ENCODE peak calls at places on chromosomes 1 and 21, in four cellular contexts. One of them, this sample, is unnamed.

GRCh38 chr1:192512426-192513125 is 63.0 kb upstream of the RGS1 start:
- DNase-seq in HepG2: no peak
- DNase-seq in H1: no peak
- DNase-seq in K562: no peak
- DNase-seq in this sample: no peak

GRCh38 chr1:212457740-212458338 is 25.1 kb downstream of the NENF start:
- DNase-seq in H1: peak; percentile 63
- DNase-seq in K562: peak; percentile 75
- DNase-seq in HepG2: peak; percentile 23
- DNase-seq in this sample: peak; percentile 37

GRCh38 chr1:86542626-86543025 is 4.3 kb upstream of the CLCA4 start:
- DNase-seq in K562: no peak
- DNase-seq in HepG2: no peak
- DNase-seq in H1: no peak
- DNase-seq in this sample: no peak

GRCh38 chr1:245155186-245156040 is 628 bp downstream of the KIF26B start:
- DNase-seq in K562: peak; percentile 46
- DNase-seq in HepG2: no peak
- DNase-seq in H1: no peak
- DNase-seq in this sample: peak; percentile 15

GRCh38 chr1:26855636-26856035 is 7.3 kb upstream of the SFN start:
- DNase-seq in HepG2: no peak
- DNase-seq in K562: no peak
- DNase-seq in H1: no peak
- DNase-seq in this sample: no peak

GRCh38 chr1:40462956-40463590 is 12.8 kb downstream of the ZFP69B start:
- DNase-seq in H1: no peak
- DNase-seq in HepG2: no peak
- DNase-seq in K562: no peak
- DNase-seq in this sample: no peak

GRCh38 chr1:6872573-6873261 is 87.5 kb downstream of the CAMTA1 start:
- DNase-seq in HepG2: no peak
- DNase-seq in H1: no peak
- DNase-seq in K562: no peak
- DNase-seq in this sample: peak; percentile 45

GRCh38 chr1:29679828-29680558 is 443.7 kb downstream of the PTPRU start:
- DNase-seq in HepG2: no peak
- DNase-seq in H1: no peak
- DNase-seq in K562: no peak
- DNase-seq in this sample: no peak

GRCh38 chr1:183283286-183283685 is 97.2 kb downstream of the LAMC2 start:
- DNase-seq in H1: no peak
- DNase-seq in K562: no peak
- DNase-seq in HepG2: no peak
- DNase-seq in this sample: no peak

GRCh38 chr1:8358897-8359616 is 41.1 kb downstream of the SLC45A1 start:
- DNase-seq in H1: no peak
- DNase-seq in HepG2: no peak
- DNase-seq in K562: no peak
- DNase-seq in this sample: no peak

GRCh38 chr1:37776946-37777516 is 12.1 kb upstream of the EPHA10 start:
- DNase-seq in K562: no peak
- DNase-seq in HepG2: no peak
- DNase-seq in H1: no peak
- DNase-seq in this sample: no peak

GRCh38 chr1:226381226-226381998 is 26.5 kb downstream of the PARP1 start:
- DNase-seq in H1: no peak
- DNase-seq in K562: no peak
- DNase-seq in HepG2: no peak
- DNase-seq in this sample: no peak

DNA sequence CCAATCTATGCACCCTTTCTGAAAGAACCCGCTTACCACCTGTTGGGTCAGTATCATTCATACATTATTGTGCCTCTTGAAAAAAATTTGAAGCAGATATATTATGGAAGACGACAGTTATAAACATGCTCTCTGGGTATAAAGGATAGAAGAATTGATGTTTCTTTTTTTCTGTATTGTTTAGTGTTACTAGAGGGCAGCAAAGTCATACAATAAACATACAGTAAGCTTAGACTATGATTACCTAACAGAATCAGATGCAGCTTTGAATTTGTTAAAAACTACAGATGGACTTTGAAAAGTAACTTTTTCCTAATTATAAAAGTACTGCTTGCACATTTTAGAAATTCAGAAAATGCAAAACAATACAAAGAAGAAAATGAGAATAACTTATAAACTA is 11.1 kb upstream of the PAXBP1 start:
- DNase-seq in H1: no peak
- DNase-seq in K562: no peak
- DNase-seq in HepG2: no peak
- DNase-seq in this sample: no peak
- TF ChIP-seq MAFK in H1: no peak
- TF ChIP-seq MAFK in K562: no peak
- TF ChIP-seq MAFK in HepG2: no peak
- TF ChIP-seq MAFK in this sample: no peak

GRCh38 chr21:25624511-25624910 is 14.5 kb upstream of the JAM2 start:
- DNase-seq in K562: no peak
- DNase-seq in HepG2: no peak
- DNase-seq in H1: no peak
- DNase-seq in this sample: no peak

GRCh38 chr21:25626752-25627151 is 12.3 kb upstream of the JAM2 start:
- DNase-seq in K562: no peak
- DNase-seq in H1: no peak
- DNase-seq in HepG2: no peak
- DNase-seq in this sample: no peak

GRCh38 chr21:25625036-25625435 is 14.0 kb upstream of the JAM2 start:
- DNase-seq in H1: no peak
- DNase-seq in K562: no peak
- DNase-seq in HepG2: no peak
- DNase-seq in this sample: peak; percentile 47
- TF ChIP-seq MAFK in H1: no peak
- TF ChIP-seq MAFK in K562: no peak
- TF ChIP-seq MAFK in HepG2: no peak
- TF ChIP-seq MAFK in this sample: no peak

GRCh38 chr1:20280906-20281305 is 9.8 kb upstream of the VWA5B1 start:
- DNase-seq in HepG2: no peak
- DNase-seq in K562: no peak
- DNase-seq in H1: no peak
- DNase-seq in this sample: no peak

GRCh38 chr1:20281801-20282200 is 8.9 kb upstream of the VWA5B1 start:
- DNase-seq in K562: no peak
- DNase-seq in H1: no peak
- DNase-seq in HepG2: no peak
- DNase-seq in this sample: peak; percentile 66

GRCh38 chr1:20278692-20279130 is 12.0 kb upstream of the VWA5B1 start:
- DNase-seq in H1: no peak
- DNase-seq in K562: no peak
- DNase-seq in HepG2: no peak
- DNase-seq in this sample: no peak

GRCh38 chr1:20280399-20280798 is 10.3 kb upstream of the VWA5B1 start:
- DNase-seq in HepG2: no peak
- DNase-seq in H1: no peak
- DNase-seq in K562: no peak
- DNase-seq in this sample: no peak

GRCh38 chr1:20279507-20279906 is 11.2 kb upstream of the VWA5B1 start:
- DNase-seq in H1: no peak
- DNase-seq in K562: no peak
- DNase-seq in HepG2: no peak
- DNase-seq in this sample: peak; percentile 60
- TF ChIP-seq MAFK in H1: no peak
- TF ChIP-seq MAFK in K562: no peak
- TF ChIP-seq MAFK in HepG2: no peak
- TF ChIP-seq MAFK in this sample: no peak

DNA sequence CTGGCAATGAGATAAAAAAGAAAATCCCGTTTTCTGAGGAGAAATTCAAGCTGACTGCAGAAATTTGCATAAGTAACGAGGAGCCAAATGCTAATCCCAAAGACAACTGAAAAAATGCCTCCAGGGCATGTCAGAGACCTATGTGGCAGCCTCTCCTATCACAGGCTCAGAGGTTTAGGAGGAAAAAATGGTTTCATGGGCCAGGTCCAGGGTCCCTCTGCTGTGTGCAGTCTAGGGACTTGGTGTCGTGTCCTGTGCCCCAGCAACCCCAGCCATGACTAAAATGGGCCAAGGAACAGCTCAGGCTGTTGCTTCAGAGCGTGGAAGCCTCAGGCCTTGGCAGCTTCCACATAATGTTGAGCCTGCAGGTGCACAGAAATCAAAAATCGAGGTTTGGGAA is 456.5 kb downstream of the DPYD start:
- DNase-seq in HepG2: no peak
- DNase-seq in H1: no peak
- DNase-seq in K562: no peak
- DNase-seq in this sample: no peak
- TF ChIP-seq MAFK in HepG2: no peak
- TF ChIP-seq MAFK in H1: no peak
- TF ChIP-seq MAFK in K562: no peak
- TF ChIP-seq MAFK in this sample: no peak